ENCODE peak calls at places on chromosomes 5 and 9, in six cellular contexts. Y is vagina, N is AG04450, D is foreskin fibroblast, O is upper lobe of right lung, H is Karpas-422. E is an unnamed sample.

GRCh38 chr5:32311404-32312193 is 1.1 kb downstream of the MTMR12 start:
- DNase-seq in Y (no peak), N (no peak), H (peak; percentile 97), D (peak; percentile 49), O (no peak), E (no peak)

GRCh38 chr5:66138572-66139116 is 5.5 kb upstream of the SREK1 start:
- DNase-seq in D (no peak), H (no peak), O (no peak), Y (no peak), N (no peak), E (no peak)

GRCh38 chr9:114619205-114619758 is 8.2 kb downstream of the TMEM268 start:
- DNase-seq in D (no peak), Y (no peak), H (no peak), N (no peak), O (peak; percentile 82), E (no peak)

GRCh38 chr5:67166460-67166871 is 30.1 kb downstream of the CD180 start:
- DNase-seq in O (peak; percentile 89), D (no peak), H (peak; percentile 73), N (no peak), Y (no peak), E (no peak)

GRCh38 chr5:100861148-100861547 is 41.9 kb downstream of the ST8SIA4 start:
- DNase-seq in N (no peak), O (no peak), D (no peak), Y (no peak), H (no peak), E (no peak)

GRCh38 chr9:89747589-89747988 is 142.8 kb downstream of the GADD45G start:
- DNase-seq in D (no peak), O (no peak), H (peak; percentile 1), Y (no peak), N (no peak), E (no peak)

GRCh38 chr5:38078161-38078560 is 180.2 kb upstream of the EGFLAM start:
- DNase-seq in Y (no peak), D (peak; percentile 31), H (no peak), N (no peak), O (no peak), E (no peak)

GRCh38 chr9:38388283-38389223 is 3.9 kb upstream of the ALDH1B1 start:
- DNase-seq in D (peak; percentile 52), H (no peak), O (no peak), Y (no peak), N (no peak), E (no peak)

GRCh38 chr9:2413196-2413840 is 208.3 kb upstream of the VLDLR start:
- DNase-seq in O (no peak), H (no peak), Y (no peak), D (no peak), N (no peak), E (no peak)

GRCh38 chr9:115002371-115003120 is 72.2 kb upstream of the TNFSF8 start:
- DNase-seq in N (no peak), Y (no peak), D (no peak), O (no peak), H (no peak), E (peak; percentile 18)

GRCh38 chr9:12972608-12973589 is 198.1 kb downstream of the LURAP1L start:
- DNase-seq in O (no peak), D (no peak), N (no peak), H (no peak), Y (no peak), E (peak; percentile 54)

GRCh38 chr5:135225856-135226560 is 173.0 kb downstream of the MACROH2A1 start:
- DNase-seq in N (no peak), D (no peak), Y (no peak), H (no peak), O (peak; percentile 61), E (no peak)

GRCh38 chr5:80346055-80346454 is 26.3 kb downstream of the SPZ1 start:
- DNase-seq in O (no peak), N (no peak), H (peak; percentile 80), D (peak; percentile 9), Y (no peak), E (peak; percentile 46)

GRCh38 chr9:114805670-114806551 is at the start of gene TNFSF15:
- DNase-seq in H (peak; percentile 87), D (no peak), N (no peak), Y (no peak), O (peak; percentile 83), E (peak; percentile 28)

GRCh38 chr5:150131461-150131860 is 24.2 kb downstream of the PDGFRB start:
- DNase-seq in D (peak; percentile 58), O (no peak), H (no peak), N (no peak), Y (no peak), E (no peak)

GRCh38 chr5:150130493-150130922 is 25.1 kb downstream of the PDGFRB start:
- DNase-seq in O (no peak), Y (no peak), H (no peak), D (no peak), N (no peak), E (no peak)

GRCh38 chr5:150129813-150130492 is 25.7 kb downstream of the PDGFRB start:
- DNase-seq in O (peak; percentile 82), D (peak; percentile 90), N (no peak), H (peak; percentile 81), Y (no peak), E (peak; percentile 22)

GRCh38 chr5:150126921-150127265 is 28.8 kb downstream of the PDGFRB start:
- DNase-seq in H (no peak), D (no peak), Y (no peak), O (no peak), N (no peak), E (no peak)

GRCh38 chr5:150129454-150129812 is 26.2 kb downstream of the PDGFRB start:
- DNase-seq in H (no peak), O (no peak), D (no peak), Y (no peak), N (no peak), E (no peak)
- H3K4me3 ChIP-seq in H (no peak overlapping the region), O (no peak overlapping the region), D (no peak overlapping the region), Y (no peak overlapping the region), N (no peak overlapping the region), E (no peak overlapping the region)

GRCh38 chr5:147880461-147880860 is 1.9 kb downstream of the SCGB3A2 start:
- DNase-seq in D (no peak), H (no peak), O (no peak), N (no peak), Y (no peak), E (no peak)
- H3K4me3 ChIP-seq in D (no peak overlapping the region), H (no peak overlapping the region), O (no peak overlapping the region), N (no peak overlapping the region), Y (no peak overlapping the region), E (no peak overlapping the region)

GRCh38 chr9:34612788-34613390 is 992 bp upstream of the RPP25L start:
- DNase-seq in O (peak; percentile 83), Y (no peak), N (no peak), D (peak; percentile 89), H (peak; percentile 94), E (peak; percentile 54)

GRCh38 chr9:34611251-34611810 is 566 bp downstream of the RPP25L start:
- DNase-seq in D (peak; percentile 38), Y (no peak), H (no peak), N (no peak), O (no peak), E (no peak)

GRCh38 chr9:34611811-34612787 is at the start of gene RPP25L:
- DNase-seq in N (peak; percentile 42), D (peak; percentile 94), Y (no peak), H (peak; percentile 96), O (peak; percentile 93), E (peak; percentile 55)

GRCh38 chr9:34607331-34607730 is 4.6 kb downstream of the RPP25L start:
- DNase-seq in D (no peak), Y (no peak), H (no peak), O (no peak), N (no peak), E (no peak)

GRCh38 chr9:34610434-34611206 is 1.3 kb downstream of the RPP25L start:
- DNase-seq in H (peak; percentile 41), O (no peak), N (no peak), D (no peak), Y (no peak), E (no peak)
- H3K4me3 ChIP-seq in H (peak overlapping the region; percentile 100), O (no peak overlapping the region), N (peak overlapping the region; percentile 86), D (peak overlapping the region; percentile 74), Y (peak overlapping the region; percentile 85), E (peak overlapping the region; percentile 94)

DNA sequence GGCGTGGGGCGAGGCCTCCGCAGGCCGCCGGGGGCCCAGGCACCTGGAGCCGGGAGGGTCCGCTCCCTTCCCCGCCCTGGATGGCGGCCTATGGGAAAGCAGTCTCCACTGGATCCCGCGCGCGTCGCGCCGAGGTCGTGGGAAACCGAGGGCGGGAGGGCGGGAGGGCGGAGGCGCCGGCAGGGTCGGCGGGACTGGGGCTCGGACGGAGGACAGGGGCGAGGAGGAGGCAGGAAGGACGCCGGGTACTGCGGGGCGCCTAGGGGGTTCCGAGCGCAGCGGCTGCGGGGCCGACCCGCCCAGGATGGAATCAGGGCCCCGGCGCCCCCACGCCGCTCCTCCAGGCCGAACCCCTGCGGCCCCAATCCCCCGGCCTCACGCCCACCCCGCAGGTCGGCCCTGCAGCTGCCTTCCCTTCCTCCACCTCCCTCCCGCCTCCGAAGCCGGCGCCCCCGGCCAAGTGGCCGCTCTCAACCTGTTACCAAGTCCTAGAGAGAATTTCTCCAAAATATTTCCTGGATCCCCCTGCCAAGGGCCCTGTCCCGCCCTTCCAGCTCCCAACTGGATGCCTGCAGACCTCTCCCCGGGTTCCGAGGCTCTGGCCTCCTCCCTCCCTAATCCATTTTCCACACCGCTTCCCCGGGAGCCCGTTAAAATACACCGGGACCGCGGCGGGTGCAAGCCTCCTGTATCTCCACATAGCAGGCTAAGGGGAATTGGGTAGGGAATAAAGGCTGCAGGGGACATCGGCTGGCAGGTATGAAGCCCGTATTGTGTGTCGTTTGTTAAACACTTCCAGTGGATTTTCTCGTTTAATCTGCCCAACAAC is 146.3 kb downstream of the ERCC6L2 start:
- DNase-seq in N (no peak), Y (no peak), H (no peak), D (no peak), O (peak; percentile 67), E (no peak)
- H3K4me3 ChIP-seq in N (peak overlapping the region; percentile 54), Y (peak overlapping the region; percentile 80), H (no peak overlapping the region), D (peak overlapping the region; percentile 56), O (peak overlapping the region; percentile 67), E (no peak overlapping the region)

DNA sequence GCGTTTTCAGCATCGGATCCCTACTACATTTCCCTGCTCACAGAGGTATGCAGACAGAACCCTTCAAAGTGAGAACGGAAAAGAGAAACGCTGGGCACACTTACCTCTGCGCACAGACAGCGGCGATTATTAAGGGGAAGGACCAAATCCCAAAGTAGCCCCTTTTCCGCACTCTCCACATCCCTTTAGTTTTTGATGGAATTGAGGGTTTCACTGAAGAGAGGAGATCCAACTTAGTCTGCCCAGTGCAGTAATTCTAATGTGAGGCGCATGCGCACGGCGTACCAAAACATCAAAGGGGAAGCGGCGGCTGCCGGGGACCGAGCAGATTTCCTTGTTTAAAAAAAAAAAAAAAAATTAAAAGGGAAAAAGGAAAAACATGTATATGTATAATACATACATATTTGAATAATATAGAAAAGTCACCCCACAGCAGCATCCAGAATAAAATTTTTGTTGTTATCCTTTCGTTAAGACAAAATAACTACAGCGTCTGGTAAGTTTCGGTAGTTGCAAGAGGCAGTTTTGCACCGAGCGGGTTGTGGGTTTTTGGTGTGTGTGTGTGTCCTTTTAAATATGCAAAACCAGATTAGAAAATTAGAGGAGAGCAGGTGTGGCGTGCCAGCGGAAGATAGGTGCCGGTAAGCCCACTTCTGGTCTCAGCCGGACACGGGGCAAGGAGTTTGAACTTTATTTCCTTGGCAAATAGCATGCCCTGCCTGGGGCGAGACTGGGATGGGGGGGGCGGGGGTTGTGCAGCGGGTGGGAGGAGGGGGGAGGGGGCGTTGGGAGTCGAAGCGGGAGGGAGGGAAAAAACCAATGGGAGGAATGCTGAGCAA is at the start of gene GABRB2:
- DNase-seq in O (peak; percentile 78), N (no peak), H (no peak), Y (no peak), D (peak; percentile 22), E (peak; percentile 47)
- H3K4me3 ChIP-seq in O (peak within 1 kb of the TSS; percentile 49), N (peak within 1 kb of the TSS; percentile 35), H (no peak within 1 kb of the TSS), Y (peak within 1 kb of the TSS; percentile 40), D (peak within 1 kb of the TSS; percentile 50), E (peak within 1 kb of the TSS; percentile 52)

E was measured in Jurkat, Clone E6-1.